ENCODE peak calls at places on chromosomes 6 and 20, in seven cellular contexts. N is WTC11, C is brain microvascular endothelial cell, L is fibroblast of pulmonary artery, G is breast epithelium, U is GM10248, Y is vagina. K is an unnamed sample.
A peak's percentile ranks its signal among the peaks of the same experiment; 100 is the strongest.

GRCh38 chr6:43570876-43571441 is 4.9 kb downstream of the XPO5 start:
- DNase-seq in N (no peak), U (peak; percentile 36), G (no peak), Y (no peak), L (peak; percentile 27), C (no peak), K (no peak)

GRCh38 chr6:157811476-157812173 is 11.4 kb upstream of the SNX9 start:
- DNase-seq in U (no peak), N (no peak), L (peak; percentile 29), C (peak; percentile 73), Y (no peak), G (no peak), K (no peak)

GRCh38 chr20:2849529-2849928 is 9.0 kb downstream of the VPS16 start:
- DNase-seq in N (no peak), L (no peak), U (no peak), Y (no peak), G (no peak), C (no peak), K (no peak)

GRCh38 chr6:38262041-38262440 is 377.7 kb downstream of the BTBD9 start:
- DNase-seq in L (peak; percentile 74), U (no peak), G (no peak), Y (no peak), C (peak; percentile 92), N (no peak), K (no peak)

GRCh38 chr20:49979030-49979832 is 3.5 kb upstream of the SNAI1 start:
- DNase-seq in G (no peak), U (peak; percentile 81), L (peak; percentile 33), N (peak; percentile 79), C (no peak), Y (no peak), K (peak; percentile 93)

GRCh38 chr6:33628401-33628964 is 7.4 kb downstream of the ITPR3 start:
- DNase-seq in L (no peak), U (no peak), G (no peak), N (no peak), C (no peak), Y (no peak), K (no peak)

GRCh38 chr6:116438590-116439448 is 22.4 kb upstream of the CALHM6 start:
- DNase-seq in G (no peak), U (no peak), Y (no peak), C (no peak), N (no peak), L (no peak), K (no peak)

GRCh38 chr6:1832844-1833787 is 223.4 kb downstream of the FOXC1 start:
- DNase-seq in L (peak; percentile 55), U (no peak), C (peak; percentile 13), N (no peak), Y (no peak), G (no peak), K (peak; percentile 61)

GRCh38 chr6:11804706-11805105 is 26.1 kb upstream of the ADTRP start:
- DNase-seq in C (peak; percentile 28), G (no peak), Y (no peak), L (no peak), N (no peak), U (no peak), K (no peak)

GRCh38 chr6:157892363-157892878 is 69.4 kb downstream of the SNX9 start:
- DNase-seq in C (no peak), G (no peak), Y (no peak), U (no peak), N (no peak), L (no peak), K (no peak)

GRCh38 chr6:63798378-63798777 is 162.8 kb downstream of the PHF3 start:
- DNase-seq in N (no peak), U (no peak), L (no peak), Y (no peak), C (no peak), G (no peak), K (no peak)

GRCh38 chr6:107128577-107128976 is 13.3 kb upstream of the BEND3 start:
- DNase-seq in L (peak; percentile 35), N (no peak), Y (no peak), C (no peak), G (no peak), U (no peak), K (no peak)

GRCh38 chr6:2977290-2977689 is 5.9 kb upstream of the SERPINB6 start:
- DNase-seq in C (no peak), L (no peak), N (no peak), Y (no peak), G (no peak), U (no peak), K (no peak)

GRCh38 chr20:17611540-17612286 is 41.8 kb downstream of the DSTN start:
- DNase-seq in Y (no peak), U (peak; percentile 25), N (peak; percentile 61), C (no peak), G (peak; percentile 29), L (no peak), K (peak; percentile 43)
- TF ChIP-seq CTCF in Y (no peak), U (no peak), N (no peak), C (peak; percentile 67), G (no peak), L (peak; percentile 45), K (peak; percentile 41)

DNA sequence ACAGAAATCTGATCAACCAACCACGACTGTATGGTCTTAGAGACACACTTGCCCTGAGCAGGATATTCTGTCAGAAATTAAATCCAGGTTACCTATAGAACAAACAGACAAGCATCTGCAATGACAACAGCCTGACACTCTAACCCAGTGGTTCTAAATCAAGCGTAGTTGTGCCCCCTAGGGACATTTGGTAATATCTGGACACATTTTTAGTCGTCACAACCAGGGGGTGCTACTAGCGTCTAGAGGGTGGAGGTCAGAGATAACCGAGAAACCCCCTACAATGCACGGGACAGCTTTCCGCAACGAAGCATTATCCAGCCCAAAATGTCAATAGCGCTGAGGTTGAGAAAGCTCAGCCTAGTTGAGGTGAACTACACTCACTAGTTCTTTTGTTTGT is 32.3 kb downstream of the ID4 start:
- DNase-seq in L (no peak), Y (no peak), U (no peak), C (no peak), G (no peak), N (no peak), K (no peak)
- TF ChIP-seq CTCF in L (no peak), Y (no peak), U (no peak), C (peak; percentile 7), G (no peak), N (no peak), K (peak; percentile 12)

GRCh38 chr6:144259988-144260387 is 25.1 kb upstream of the UTRN start:
- DNase-seq in Y (no peak), N (no peak), G (no peak), C (no peak), L (peak; percentile 18), U (no peak), K (no peak)
- TF ChIP-seq CTCF in Y (no peak), N (no peak), G (no peak), C (no peak), L (no peak), U (no peak), K (no peak)

GRCh38 chr6:24495516-24495847 is 713 bp downstream of the ALDH5A1 start:
- DNase-seq in Y (no peak), U (peak; percentile 82), C (peak; percentile 31), N (peak; percentile 62), L (peak; percentile 43), G (peak; percentile 31), K (no peak)
- TF ChIP-seq CTCF in Y (no peak), U (no peak), C (no peak), N (no peak), L (no peak), G (no peak), K (no peak)